ENCODE peak calls at places on chromosome 9, in five cellular contexts. C is NCI-H69; G is activated CD8-positive, alpha-beta memory T cell treated with anti-CD3 and anti-CD28 coated beads for 4 hours; O is HTR-8/SVneo; E is cardiac muscle cell. Z is an unnamed sample.

GRCh38 chr9:129726322-129727160 is 26.3 kb downstream of the PTGES start:
- DNase-seq in C (peak; percentile 87), G (peak; percentile 8), O (peak; percentile 85), E (peak; percentile 95), Z (peak; percentile 56)

GRCh38 chr9:115209601-115210306 is 91.8 kb upstream of the TNC start:
- DNase-seq in O (no peak), C (no peak), E (no peak), G (no peak), Z (peak; percentile 90)

GRCh38 chr9:95406114-95406513 is 88.6 kb upstream of the FANCC start:
- DNase-seq in C (peak; percentile 14), G (no peak), E (peak; percentile 88), O (no peak), Z (no peak)

GRCh38 chr9:37998881-37999311 is 70.1 kb downstream of the SHB start:
- DNase-seq in G (no peak), E (no peak), C (peak; percentile 62), O (no peak), Z (no peak)

GRCh38 chr9:136643596-136644342 is 18.9 kb upstream of the EGFL7 start:
- DNase-seq in E (no peak), O (no peak), G (no peak), C (no peak), Z (no peak)

GRCh38 chr9:95193480-95193879 is 124.0 kb downstream of the FANCC start:
- DNase-seq in C (no peak), O (no peak), E (no peak), G (no peak), Z (no peak)

GRCh38 chr9:117616436-117616835 is 87.8 kb upstream of the TLR4 start:
- DNase-seq in E (no peak), G (no peak), C (peak; percentile 88), O (no peak), Z (no peak)

GRCh38 chr9:112075009-112075378 is 100.1 kb downstream of the SUSD1 start:
- DNase-seq in C (no peak), G (no peak), E (no peak), O (no peak), Z (no peak)

GRCh38 chr9:32255026-32255425 is 129.4 kb upstream of the ACO1 start:
- DNase-seq in O (no peak), G (no peak), E (no peak), C (no peak), Z (no peak)

GRCh38 chr9:20640331-20641187 is 18.3 kb upstream of the MLLT3 start:
- DNase-seq in G (no peak), C (peak; percentile 98), O (no peak), E (peak; percentile 39), Z (peak; percentile 42)

Z was measured in NCI-H226.